ENCODE peak calls at places on chromosome 22, in five cellular contexts. D is hepatocyte, N is Caco-2, M is fibroblast of lung, E is upper lobe of right lung. V is an unnamed sample. For H3K4me1 and H3K9me3, the result is how much of the 10 kb centered on the place peaks cover.

GRCh38 chr22:30217698-30218565 is 28.6 kb downstream of the LIF start:
- DNase-seq in E (no peak), N (no peak), D (no peak), M (no peak), V (no peak)

GRCh38 chr22:45336971-45337431 is 27.3 kb downstream of the FAM118A start:
- DNase-seq in N (no peak), M (peak), D (peak), E (no peak), V (peak)

GRCh38 chr22:19719488-19720021 is 3.8 kb upstream of the GP1BB start:
- DNase-seq in E (no peak), D (no peak), M (no peak), N (no peak), V (no peak)

GRCh38 chr22:22955866-22956535 is 68.4 kb downstream of the IGLL5 start:
- DNase-seq in N (peak), D (peak), M (peak), E (peak), V (no peak)

GRCh38 chr22:49769691-49770315 is 57.9 kb downstream of the BRD1 start:
- DNase-seq in M (no peak), D (no peak), E (peak), N (no peak), V (peak)

GRCh38 chr22:38299758-38300157 is 17.5 kb downstream of the CSNK1E start:
- DNase-seq in M (no peak), E (no peak), N (no peak), D (no peak), V (no peak)

GRCh38 chr22:48919187-48919590 is 908.5 kb downstream of the BRD1 start:
- DNase-seq in M (no peak), N (no peak), D (no peak), E (peak), V (no peak)

GRCh38 chr22:48897638-48897954 is 930.1 kb downstream of the BRD1 start:
- DNase-seq in D (no peak), N (no peak), E (peak), M (no peak), V (no peak)

GRCh38 chr22:50141891-50142363 is 28.6 kb upstream of the PANX2 start:
- DNase-seq in D (no peak), M (peak), N (no peak), E (no peak), V (no peak)

GRCh38 chr22:20013382-20013871 is 3.2 kb downstream of the ARVCF start:
- DNase-seq in E (peak), N (peak), M (peak), D (peak), V (peak)

GRCh38 chr22:25760848-25761595 is 19.0 kb downstream of the MYO18B start:
- DNase-seq in N (no peak), M (no peak), D (no peak), E (no peak), V (no peak)

GRCh38 chr22:25762147-25762546 is 20.2 kb downstream of the MYO18B start:
- DNase-seq in D (no peak), E (no peak), M (no peak), N (peak), V (no peak)

GRCh38 chr22:25759825-25760231 is 17.8 kb downstream of the MYO18B start:
- DNase-seq in D (peak), E (no peak), N (peak), M (peak), V (no peak)

GRCh38 chr22:25758316-25758715 is 16.3 kb downstream of the MYO18B start:
- DNase-seq in E (no peak), M (no peak), N (no peak), D (no peak), V (no peak)

DNA sequence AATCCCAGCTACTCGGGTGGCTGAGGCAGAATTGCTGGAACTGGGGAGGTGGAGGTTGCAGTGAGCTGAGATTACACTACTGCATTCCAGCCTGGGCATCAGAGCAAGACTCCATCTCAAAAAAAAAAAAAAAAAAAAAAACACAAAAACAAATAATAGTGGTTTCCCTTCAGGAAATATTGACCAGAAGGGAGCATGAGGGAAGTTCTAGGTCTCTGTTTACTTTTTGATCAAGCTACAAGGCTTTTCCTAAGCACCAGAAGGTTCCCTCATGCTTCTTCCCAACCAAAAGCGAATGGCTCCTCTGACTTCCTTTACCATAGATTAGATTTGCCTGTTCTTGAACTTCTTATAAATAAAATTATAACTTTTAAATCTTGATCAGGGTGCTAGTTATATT is 18.3 kb downstream of the MYO18B start:
- DNase-seq in E (no peak), M (no peak), D (no peak), N (no peak), V (no peak)
- H3K4me1 ChIP-seq in E (under half), M (under half), D (under half), N (under half), V (under half)

DNA sequence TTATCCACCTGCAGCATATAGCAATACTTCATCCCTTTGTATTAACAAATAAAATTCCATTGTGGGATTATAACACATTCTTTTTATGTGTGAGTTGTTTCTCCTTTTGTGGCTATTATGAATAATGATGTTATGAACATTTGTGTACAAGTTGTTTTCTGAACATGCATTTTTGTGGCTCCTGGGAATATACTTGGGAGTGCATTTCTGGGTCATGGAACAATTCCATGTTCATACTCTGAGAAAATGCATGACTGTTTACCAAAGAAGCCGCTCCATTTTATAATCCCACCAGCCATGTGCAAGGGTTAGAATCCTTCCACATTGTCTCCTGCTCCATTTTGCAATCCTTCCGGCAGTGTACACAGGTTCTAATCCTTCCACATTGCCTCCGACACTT is 713.8 kb downstream of the TBC1D22A start:
- DNase-seq in N (no peak), D (no peak), M (peak), E (no peak), V (no peak)
- H3K9me3 ChIP-seq in N (under half), D (under half), M (under half), E (under half), V (under half)

GRCh38 chr22:46936378-46936916 is 174.0 kb downstream of the TBC1D22A start:
- DNase-seq in M (peak), N (no peak), E (no peak), D (no peak), V (peak)
- H3K4me1 ChIP-seq in M (under half), N (under half), E (under half), D (under half), V (under half)

DNA sequence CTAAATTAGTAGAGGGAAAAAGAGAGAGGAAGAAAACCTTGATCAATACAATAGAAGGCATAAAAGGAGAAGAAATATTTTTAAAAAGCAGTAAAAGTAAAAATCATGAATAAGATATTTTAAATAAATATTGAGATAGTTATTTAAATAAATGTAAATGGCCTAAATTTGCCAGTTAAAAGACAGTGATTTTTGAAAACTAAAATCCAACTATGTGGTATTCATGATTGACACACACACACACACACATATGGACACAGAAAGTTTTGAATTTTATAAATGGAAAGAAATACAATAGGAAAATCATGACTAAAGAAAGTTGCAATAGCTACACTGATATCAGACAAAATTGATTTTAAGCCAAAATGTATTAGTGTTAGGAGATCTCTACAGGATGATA is 313.1 kb downstream of the TBC1D22A start:
- DNase-seq in N (no peak), M (no peak), E (no peak), D (no peak), V (no peak)
- H3K9me3 ChIP-seq in N (under half), M (under half), E (under half), D (under half), V (under half)

GRCh38 chr22:24426859-24427499 is 420 bp upstream of the ADORA2A start:
- DNase-seq in N (no peak), D (no peak), M (no peak), E (no peak), V (no peak)

GRCh38 chr22:24427500-24428164 is at the start of gene ADORA2A:
- DNase-seq in D (no peak), N (no peak), E (no peak), M (no peak), V (peak)

GRCh38 chr22:24424901-24425775 is 2.3 kb upstream of the ADORA2A start:
- DNase-seq in M (no peak), N (no peak), E (no peak), D (no peak), V (no peak)

GRCh38 chr22:24424001-24424900 is 3.1 kb upstream of the ADORA2A start:
- DNase-seq in E (no peak), D (peak), M (no peak), N (no peak), V (no peak)

GRCh38 chr22:24426436-24426835 is 963 bp upstream of the ADORA2A start:
- DNase-seq in D (no peak), M (no peak), E (no peak), N (no peak), V (no peak)
- H3K4me1 ChIP-seq in D (under half), M (under half), E (under half), N (under half), V (under half)

GRCh38 chr22:36294293-36294620 is 41.3 kb downstream of the APOL1 start:
- DNase-seq in E (no peak), M (no peak), N (no peak), D (no peak), V (no peak)
- H3K9me3 ChIP-seq in E (under half), M (under half), N (under half), D (under half), V (under half)

DNA sequence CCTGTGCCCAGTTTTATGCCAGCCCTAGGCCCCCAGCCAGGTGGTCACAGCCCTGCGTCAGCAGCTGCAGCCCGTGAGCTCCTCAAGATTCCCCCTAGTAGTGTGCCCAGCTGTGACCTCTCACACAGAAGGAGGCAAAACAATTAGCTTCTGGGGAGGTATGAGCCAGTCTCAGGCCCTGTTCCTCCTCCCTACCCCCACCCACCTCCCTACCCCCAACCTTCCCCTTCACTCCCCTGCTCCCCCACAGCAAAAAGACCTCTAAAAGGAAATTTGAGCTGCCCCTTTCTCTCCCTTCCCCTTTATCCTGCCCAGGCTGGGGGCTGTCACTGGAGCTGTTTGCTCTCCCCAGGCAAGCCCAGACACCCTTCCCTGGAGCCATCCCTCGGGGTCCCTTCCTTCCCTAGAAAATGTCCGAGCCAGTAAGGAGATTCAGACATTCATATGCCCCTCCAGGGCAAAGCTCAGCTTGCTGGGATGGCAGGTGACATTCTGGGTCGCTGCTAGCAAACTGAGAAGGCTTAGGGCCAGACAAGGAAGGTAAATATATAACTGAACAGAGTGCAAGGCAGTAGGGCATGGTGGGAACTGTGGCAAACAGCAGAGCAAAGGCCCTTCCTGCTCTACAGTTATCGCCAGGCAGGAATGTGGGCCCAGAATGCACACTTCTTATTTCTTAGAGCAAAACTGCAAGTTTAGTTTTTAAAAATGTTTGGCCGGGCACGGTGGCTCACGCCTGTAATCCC is 300.2 kb downstream of the MN1 start:
- DNase-seq in M (no peak), E (no peak), D (no peak), N (no peak), V (no peak)
- H3K4me1 ChIP-seq in M (under half), E (under half), D (under half), N (under half), V (under half)